ENCODE peak calls at places on chromosome 4, in five cellular contexts. V is lower leg skin; M is uterus; L is C1 segment of cervical spinal cord; U is CD4-positive, alpha-beta T cell. F is an unnamed sample.

GRCh38 chr4:83025563-83025962 is 9.4 kb upstream of the COPS4 start:
- DNase-seq in V (no peak), L (no peak), U (no peak), M (no peak), F (no peak)

GRCh38 chr4:53713296-53713695 is 122.0 kb upstream of the LNX1 start:
- DNase-seq in V (no peak), L (no peak), M (no peak), U (no peak), F (no peak)

GRCh38 chr4:27624749-27625148 is 764.1 kb downstream of the STIM2 start:
- DNase-seq in L (no peak), V (no peak), U (no peak), M (no peak), F (no peak)

GRCh38 chr4:76968937-76969336 is 19.4 kb downstream of the SEPTIN11 start:
- DNase-seq in L (no peak), U (no peak), V (no peak), M (no peak), F (no peak)

GRCh38 chr4:38980903-38981676 is 51.1 kb downstream of the TMEM156 start:
- DNase-seq in V (no peak), L (no peak), M (no peak), U (no peak), F (no peak)

GRCh38 chr4:12041828-12042227 is 613.1 kb upstream of the HS3ST1 start:
- DNase-seq in V (no peak), L (no peak), U (no peak), M (no peak), F (no peak)

GRCh38 chr4:128571747-128572146 is 237.8 kb upstream of the JADE1 start:
- DNase-seq in V (peak), L (no peak), U (no peak), M (peak), F (peak)

GRCh38 chr4:7867191-7867590 is 72.5 kb downstream of the AFAP1 start:
- DNase-seq in V (no peak), L (no peak), M (no peak), U (no peak), F (no peak)

GRCh38 chr4:130257271-130257670 is 1161.3 kb downstream of the C4orf33 start:
- DNase-seq in L (no peak), M (no peak), V (no peak), U (no peak), F (no peak)

GRCh38 chr4:48970471-48970921 is 15.6 kb upstream of the CWH43 start:
- DNase-seq in U (no peak), M (no peak), V (no peak), L (no peak), F (no peak)

GRCh38 chr4:120916937-120917336 is 5.6 kb downstream of the PRDM5 start:
- DNase-seq in L (no peak), V (no peak), U (no peak), M (no peak), F (no peak)

GRCh38 chr4:63788271-63788670 is 621.0 kb downstream of the TECRL start:
- DNase-seq in U (no peak), M (no peak), L (no peak), V (no peak), F (no peak)

GRCh38 chr4:156138781-156139280 is 185.2 kb upstream of the CTSO start:
- DNase-seq in L (no peak), V (no peak), M (no peak), U (no peak), F (no peak)

GRCh38 chr4:38275331-38275821 is 315.2 kb downstream of the PTTG2 start:
- DNase-seq in M (no peak), U (no peak), L (no peak), V (no peak), F (peak)

GRCh38 chr4:166991162-166991561 is 243.1 kb downstream of the SPOCK3 start:
- DNase-seq in L (no peak), V (no peak), U (no peak), M (no peak), F (no peak)

GRCh38 chr4:83340692-83341343 is 6.2 kb upstream of the HPSE start:
- DNase-seq in M (no peak), L (no peak), U (no peak), V (no peak), F (no peak)

GRCh38 chr4:137909910-137910309 is 332.2 kb downstream of the SLC7A11 start:
- DNase-seq in L (no peak), M (peak), U (no peak), V (no peak), F (no peak)

GRCh38 chr4:153448003-153448731 is 18.0 kb upstream of the TMEM131L start:
- DNase-seq in M (no peak), L (no peak), V (no peak), U (no peak), F (no peak)

GRCh38 chr4:164952551-164952950 is 24.9 kb downstream of the TRIM61 start:
- DNase-seq in U (no peak), V (no peak), M (no peak), L (no peak), F (peak)

GRCh38 chr4:76420901-76421581 is at the start of gene CCDC158:
- DNase-seq in U (no peak), M (no peak), L (no peak), V (no peak), F (no peak)

GRCh38 chr4:134200811-134201215 is 776 bp downstream of the PABPC4L start:
- DNase-seq in U (no peak), V (no peak), L (no peak), M (no peak), F (no peak)

GRCh38 chr4:41141910-41142309 is 72.4 kb downstream of the APBB2 start:
- DNase-seq in L (no peak), U (no peak), V (no peak), M (no peak), F (no peak)

GRCh38 chr4:81930506-81931238 is 443.1 kb downstream of the HNRNPD start:
- DNase-seq in L (no peak), V (no peak), U (no peak), M (no peak), F (no peak)

GRCh38 chr4:82744284-82744963 is 54.2 kb downstream of the SCD5 start:
- DNase-seq in U (no peak), L (no peak), V (no peak), M (no peak), F (peak)

GRCh38 chr4:143721317-143721716 is 20.8 kb upstream of the FREM3 start:
- DNase-seq in V (no peak), L (no peak), U (no peak), M (no peak), F (no peak)

GRCh38 chr4:46442963-46443362 is 53.0 kb upstream of the GABRA2 start:
- DNase-seq in M (no peak), V (no peak), L (no peak), U (no peak), F (no peak)

GRCh38 chr4:101158136-101158485 is 189.2 kb downstream of the PPP3CA start:
- DNase-seq in U (no peak), M (no peak), V (no peak), L (no peak), F (no peak)

GRCh38 chr4:7638984-7639789 is 204.5 kb upstream of the PSAPL1 start:
- DNase-seq in U (no peak), L (no peak), M (no peak), V (no peak), F (no peak)

GRCh38 chr4:76895619-76896018 is 2.3 kb downstream of the SOWAHB start:
- DNase-seq in U (no peak), V (no peak), L (no peak), M (no peak), F (no peak)

GRCh38 chr4:24849662-24850280 is 54.4 kb downstream of the SOD3 start:
- DNase-seq in L (no peak), V (no peak), U (no peak), M (peak), F (no peak)

GRCh38 chr4:118740869-118741268 is 55.7 kb downstream of the METTL14 start:
- DNase-seq in M (no peak), U (no peak), V (no peak), L (no peak), F (no peak)

GRCh38 chr4:15336410-15337184 is 91.2 kb upstream of the C1QTNF7 start:
- DNase-seq in L (no peak), U (no peak), V (no peak), M (no peak), F (no peak)

GRCh38 chr4:105990933-105991332 is 95.7 kb downstream of the NPNT start:
- DNase-seq in V (peak), M (peak), L (peak), U (no peak), F (peak)

GRCh38 chr4:55103224-55103623 is 22.2 kb downstream of the KDR start:
- DNase-seq in U (no peak), M (peak), V (no peak), L (no peak), F (no peak)

GRCh38 chr4:147340111-147340510 is 140.8 kb upstream of the EDNRA start:
- DNase-seq in L (no peak), V (no peak), U (no peak), M (peak), F (no peak)

GRCh38 chr4:8182858-8183725 is 16.0 kb upstream of the SH3TC1 start:
- DNase-seq in L (no peak), U (no peak), M (peak), V (peak), F (peak)

GRCh38 chr4:134126161-134126560 is 75.4 kb downstream of the PABPC4L start:
- DNase-seq in L (no peak), U (no peak), V (no peak), M (no peak), F (no peak)

GRCh38 chr4:54687887-54688841 is 30.4 kb downstream of the KIT start:
- DNase-seq in M (no peak), U (no peak), L (no peak), V (no peak), F (no peak)

GRCh38 chr4:148834804-148835598 is 392.8 kb upstream of the NR3C2 start:
- DNase-seq in M (no peak), L (no peak), U (no peak), V (no peak), F (peak)

GRCh38 chr4:184960505-184960971 is 57.8 kb upstream of the HELT start:
- DNase-seq in U (no peak), L (no peak), M (no peak), V (no peak), F (no peak)

F was measured in lung.